ENCODE peak calls at places on chromosomes 7 and 10, in six cellular contexts. P is IMR-90, U is mesendoderm, X is neuronal stem cell, V is H9, Q is H1. B is an unnamed sample.

GRCh38 chr10:103895458-103896186 is 22.4 kb downstream of the STN1 start:
- DNase-seq in V (no peak), X (no peak), Q (no peak), U (no peak), P (peak), B (peak)

GRCh38 chr7:1546909-1547776 is 8.9 kb downstream of the TMEM184A start:
- DNase-seq in P (no peak), V (no peak), U (no peak), Q (no peak), X (no peak), B (peak)

GRCh38 chr7:116399808-116400207 is 99.7 kb upstream of the CAV2 start:
- DNase-seq in U (peak), V (no peak), Q (no peak), X (no peak), P (peak), B (peak)

GRCh38 chr10:119250641-119251314 is 43.4 kb downstream of the GRK5 start:
- DNase-seq in V (no peak), X (no peak), Q (no peak), U (peak), P (peak), B (peak)

GRCh38 chr7:155984609-155985405 is 172.5 kb upstream of the SHH start:
- DNase-seq in Q (no peak), P (no peak), U (no peak), V (peak), X (no peak), B (no peak)

GRCh38 chr7:85773116-85773783 is 586.4 kb upstream of the SEMA3D start:
- DNase-seq in X (no peak), V (no peak), P (peak), Q (no peak), U (no peak), B (peak)

GRCh38 chr7:150951521-150951920 is 26.6 kb downstream of the KCNH2 start:
- DNase-seq in P (no peak), Q (no peak), V (no peak), U (no peak), X (no peak), B (no peak)

GRCh38 chr7:125279956-125280355 is 350.3 kb upstream of the POT1 start:
- DNase-seq in P (no peak), X (no peak), U (peak), Q (no peak), V (no peak), B (no peak)

GRCh38 chr10:133419211-133419950 is 5.0 kb downstream of the SPRN start:
- DNase-seq in U (no peak), V (peak), X (no peak), Q (no peak), P (no peak), B (no peak)

GRCh38 chr7:28083159-28083997 is 97.2 kb downstream of the JAZF1 start:
- DNase-seq in Q (no peak), P (peak), U (no peak), V (no peak), X (no peak), B (peak)

GRCh38 chr7:128863433-128863989 is 855 bp downstream of the ATP6V1F start:
- DNase-seq in P (peak), V (peak), Q (no peak), X (peak), U (peak), B (peak)

GRCh38 chr10:77187376-77187999 is 450.1 kb downstream of the KCNMA1 start:
- DNase-seq in P (no peak), V (no peak), Q (no peak), U (peak), X (no peak), B (peak)

GRCh38 chr10:6130851-6131470 is 42.1 kb downstream of the RBM17 start:
- DNase-seq in Q (no peak), U (no peak), V (no peak), P (no peak), X (no peak), B (no peak)

GRCh38 chr7:151665363-151665762 is 145.7 kb upstream of the RHEB start:
- DNase-seq in P (peak), U (no peak), X (no peak), V (no peak), Q (no peak), B (peak)

GRCh38 chr7:90958669-90959068 is 305.6 kb upstream of the FZD1 start:
- DNase-seq in U (no peak), P (peak), V (no peak), X (no peak), Q (no peak), B (peak)

GRCh38 chr10:13183625-13184024 is 22.3 kb downstream of the MCM10 start:
- DNase-seq in U (no peak), Q (no peak), P (no peak), X (no peak), V (no peak), B (no peak)

GRCh38 chr10:46227571-46228075 is 59.2 kb upstream of the ANTXRL start:
- DNase-seq in P (no peak), Q (no peak), U (no peak), X (no peak), V (no peak), B (no peak)

GRCh38 chr10:29266641-29267040 is 22.2 kb upstream of the LYZL1 start:
- DNase-seq in V (peak), Q (no peak), P (no peak), X (peak), U (peak), B (no peak)

GRCh38 chr7:93923946-93924345 is 2.4 kb downstream of the GNG11 start:
- DNase-seq in U (no peak), V (no peak), P (peak), Q (no peak), X (no peak), B (peak)

GRCh38 chr10:112956631-112957350 is 6.7 kb downstream of the TCF7L2 start:
- DNase-seq in Q (no peak), X (no peak), P (no peak), V (peak), U (no peak), B (peak)

GRCh38 chr10:19947656-19948055 is 131.4 kb downstream of the PLXDC2 start:
- DNase-seq in U (no peak), Q (no peak), P (no peak), V (no peak), X (no peak), B (no peak)

GRCh38 chr10:75398630-75399460 is 2.7 kb downstream of the ZNF503 start:
- DNase-seq in U (peak), P (no peak), Q (no peak), V (peak), X (peak), B (peak)

GRCh38 chr7:36036590-36036989 is 116.5 kb upstream of the EEPD1 start:
- DNase-seq in Q (no peak), V (no peak), U (peak), X (no peak), P (no peak), B (peak)

GRCh38 chr7:13989138-13989943 is at the start of gene ETV1:
- DNase-seq in X (peak), P (peak), Q (peak), V (peak), U (peak), B (peak)

GRCh38 chr10:75201793-75202307 is 8.7 kb upstream of the VDAC2 start:
- DNase-seq in V (no peak), X (no peak), U (no peak), Q (no peak), P (no peak), B (no peak)

GRCh38 chr7:143492043-143492471 is 14.4 kb downstream of the TAS2R41 start:
- DNase-seq in P (peak), Q (no peak), V (no peak), X (no peak), U (peak), B (peak)

GRCh38 chr10:117920956-117921355 is 125.8 kb downstream of the RAB11FIP2 start:
- DNase-seq in X (no peak), U (no peak), V (no peak), P (no peak), Q (no peak), B (no peak)

GRCh38 chr7:128879939-128880746 is 17.5 kb downstream of the ATP6V1F start:
- DNase-seq in Q (no peak), P (peak), X (peak), U (peak), V (peak), B (peak)

GRCh38 chr7:100469227-100470044 is 5.4 kb upstream of the SPACDR start:
- DNase-seq in U (peak), X (peak), P (peak), Q (no peak), V (peak), B (peak)

GRCh38 chr10:51297438-51297837 is 223.2 kb downstream of the PRKG1 start:
- DNase-seq in V (no peak), P (peak), Q (no peak), U (no peak), X (no peak), B (peak)

GRCh38 chr7:36034020-36034419 is 119.0 kb upstream of the EEPD1 start:
- DNase-seq in P (peak), V (no peak), X (no peak), Q (no peak), U (peak), B (no peak)

GRCh38 chr10:75407296-75407715 is 5.7 kb upstream of the ZNF503 start:
- DNase-seq in X (peak), U (peak), Q (no peak), V (peak), P (no peak), B (no peak)

GRCh38 chr7:106313456-106313891 is 28.7 kb upstream of the NAMPT start:
- DNase-seq in X (no peak), V (no peak), U (no peak), P (peak), Q (no peak), B (peak)

GRCh38 chr7:137578541-137578940 is 235.0 kb upstream of the PTN start:
- DNase-seq in V (no peak), P (no peak), Q (no peak), X (no peak), U (no peak), B (no peak)

GRCh38 chr10:14476641-14477407 is 146.1 kb upstream of the FRMD4A start:
- DNase-seq in V (no peak), X (no peak), U (peak), P (peak), Q (no peak), B (no peak)

GRCh38 chr7:48087349-48087748 is 1.7 kb upstream of the UPP1 start:
- DNase-seq in Q (no peak), X (no peak), V (no peak), U (peak), P (peak), B (peak)

GRCh38 chr7:48090095-48090805 is 1.2 kb downstream of the UPP1 start:
- DNase-seq in V (peak), Q (no peak), U (peak), P (peak), X (peak), B (peak)

GRCh38 chr7:48085942-48086341 is 3.1 kb upstream of the UPP1 start:
- DNase-seq in V (no peak), P (no peak), U (no peak), X (no peak), Q (no peak), B (no peak)

GRCh38 chr7:48089415-48089975 is 430 bp downstream of the UPP1 start:
- DNase-seq in X (no peak), U (peak), P (no peak), V (peak), Q (no peak), B (no peak)

DNA sequence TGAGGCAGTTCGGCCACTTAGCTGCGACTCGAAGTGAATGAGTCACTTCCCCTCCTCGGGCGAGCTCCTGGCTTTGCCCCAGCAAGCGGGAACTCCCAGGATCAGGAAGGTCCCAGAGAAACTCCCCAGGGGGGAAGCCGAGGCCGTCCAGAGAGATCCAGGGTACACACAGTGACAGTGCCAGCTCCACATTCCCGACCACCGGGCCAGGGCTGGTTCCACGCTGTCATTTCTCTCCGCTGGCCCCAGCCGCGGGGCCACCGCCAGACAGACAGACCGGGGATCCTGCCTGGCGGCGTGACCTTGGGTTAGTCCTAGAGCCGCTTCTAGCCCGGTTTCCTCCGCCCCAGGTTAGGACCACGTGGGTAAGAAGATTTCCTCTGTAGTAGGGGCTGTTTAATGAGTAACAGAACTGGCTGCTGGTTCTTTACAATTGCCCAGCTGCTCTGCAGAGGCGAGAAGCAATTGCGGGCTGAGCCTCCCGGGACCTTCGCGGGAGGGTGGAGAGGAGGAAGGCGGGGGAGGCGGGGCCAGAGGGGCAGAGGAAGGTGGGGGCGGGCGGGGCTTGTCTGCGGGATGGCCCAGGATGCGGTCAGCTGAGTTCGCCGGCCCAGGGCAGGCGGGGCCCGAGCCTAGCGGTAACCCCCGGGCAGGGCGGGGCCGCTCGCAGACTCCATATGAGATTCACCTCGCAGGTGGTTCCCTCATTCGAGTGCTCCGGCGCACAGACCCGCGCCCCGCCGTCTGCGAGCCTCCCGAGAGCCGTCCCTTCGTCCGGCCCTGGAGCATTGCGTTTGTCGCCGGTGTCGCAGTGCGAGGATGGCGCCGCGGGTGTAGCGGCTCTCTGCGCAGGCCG is at the start of gene UPP1:
- DNase-seq in Q (no peak), P (peak), U (peak), X (peak), V (peak), B (peak)
- H2BK5ac ChIP-seq in Q (peak), P (peak), U (peak), X (peak), V (no peak), B (peak)

DNA sequence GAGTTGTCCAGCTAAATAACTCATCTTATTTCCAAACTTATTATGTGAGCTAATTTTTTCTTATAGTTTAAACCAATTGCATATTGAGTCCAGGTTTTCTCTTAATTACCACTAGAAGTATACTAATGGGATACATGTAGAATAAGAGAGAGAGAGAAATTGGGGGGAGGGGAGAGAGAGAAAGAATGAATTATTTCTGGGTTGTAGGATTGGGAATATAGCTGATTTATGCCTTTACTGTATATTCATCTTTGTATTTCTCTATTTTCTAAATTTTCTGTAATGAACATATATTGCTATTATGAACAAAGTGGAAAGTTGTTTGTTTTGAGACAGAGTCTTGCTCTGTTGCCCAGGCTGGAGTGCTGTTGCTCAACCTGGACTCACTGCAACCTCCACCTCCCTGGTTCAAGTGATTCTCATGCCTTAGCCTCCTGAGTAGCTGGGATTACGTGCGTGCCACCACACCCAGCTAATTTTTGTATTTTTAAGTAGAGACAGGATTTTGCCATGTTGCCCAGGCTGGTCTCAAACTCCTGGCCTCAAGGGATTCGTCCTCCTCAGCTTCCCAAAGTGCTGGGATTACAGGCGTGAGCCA is 26.1 kb upstream of the ITGB1 start:
- DNase-seq in V (no peak), P (no peak), U (no peak), Q (no peak), X (no peak), B (no peak)
- H2BK5ac ChIP-seq in V (no peak), P (peak), U (peak), Q (no peak), X (no peak), B (peak)

DNA sequence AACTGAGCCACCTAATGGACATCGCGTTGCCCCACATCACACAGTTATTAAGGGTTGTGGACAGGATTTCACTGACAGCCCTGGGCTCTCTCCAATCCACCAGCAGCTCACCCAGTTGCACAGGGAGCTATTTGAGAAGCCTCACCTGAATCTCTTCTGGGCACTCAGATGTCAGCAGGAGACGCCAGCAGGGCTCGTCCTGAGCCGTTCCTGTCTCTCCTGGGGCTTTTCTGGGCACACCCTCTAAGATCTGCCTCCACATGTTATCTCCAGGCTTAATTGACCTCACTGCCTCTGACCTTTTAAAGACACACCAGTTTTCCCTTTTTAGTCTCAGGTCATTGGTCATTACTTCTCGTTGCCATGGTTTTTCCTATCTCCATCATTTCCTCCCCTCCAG is 63.0 kb downstream of the GRID1 start:
- DNase-seq in V (peak), P (no peak), X (no peak), Q (no peak), U (no peak), B (no peak)
- H2BK5ac ChIP-seq in V (no peak), P (no peak), X (no peak), Q (no peak), U (no peak), B (no peak)

DNA sequence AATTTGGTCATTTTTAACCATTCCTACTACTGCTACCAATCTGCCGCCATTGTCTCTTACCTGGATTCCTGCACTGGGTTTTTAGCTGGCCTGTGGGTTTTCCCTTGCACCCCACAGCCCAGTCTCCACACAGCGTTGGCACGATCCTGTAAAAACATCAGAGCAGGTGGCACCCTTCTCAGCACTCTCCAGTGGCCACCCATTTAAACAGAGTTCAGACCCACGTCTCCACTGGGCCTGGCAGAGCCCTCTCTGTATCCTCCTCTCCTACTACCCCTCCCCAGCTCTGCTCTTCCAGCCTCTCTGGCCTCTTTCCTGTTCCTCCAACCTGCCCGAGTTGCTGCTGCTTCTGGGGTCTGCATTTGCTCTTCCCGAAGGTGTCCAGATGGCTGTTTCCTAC is 259.4 kb downstream of the SDK1 start:
- DNase-seq in X (no peak), V (no peak), Q (no peak), U (no peak), P (no peak), B (no peak)
- H2BK5ac ChIP-seq in X (no peak), V (no peak), Q (no peak), U (no peak), P (no peak), B (no peak)

DNA sequence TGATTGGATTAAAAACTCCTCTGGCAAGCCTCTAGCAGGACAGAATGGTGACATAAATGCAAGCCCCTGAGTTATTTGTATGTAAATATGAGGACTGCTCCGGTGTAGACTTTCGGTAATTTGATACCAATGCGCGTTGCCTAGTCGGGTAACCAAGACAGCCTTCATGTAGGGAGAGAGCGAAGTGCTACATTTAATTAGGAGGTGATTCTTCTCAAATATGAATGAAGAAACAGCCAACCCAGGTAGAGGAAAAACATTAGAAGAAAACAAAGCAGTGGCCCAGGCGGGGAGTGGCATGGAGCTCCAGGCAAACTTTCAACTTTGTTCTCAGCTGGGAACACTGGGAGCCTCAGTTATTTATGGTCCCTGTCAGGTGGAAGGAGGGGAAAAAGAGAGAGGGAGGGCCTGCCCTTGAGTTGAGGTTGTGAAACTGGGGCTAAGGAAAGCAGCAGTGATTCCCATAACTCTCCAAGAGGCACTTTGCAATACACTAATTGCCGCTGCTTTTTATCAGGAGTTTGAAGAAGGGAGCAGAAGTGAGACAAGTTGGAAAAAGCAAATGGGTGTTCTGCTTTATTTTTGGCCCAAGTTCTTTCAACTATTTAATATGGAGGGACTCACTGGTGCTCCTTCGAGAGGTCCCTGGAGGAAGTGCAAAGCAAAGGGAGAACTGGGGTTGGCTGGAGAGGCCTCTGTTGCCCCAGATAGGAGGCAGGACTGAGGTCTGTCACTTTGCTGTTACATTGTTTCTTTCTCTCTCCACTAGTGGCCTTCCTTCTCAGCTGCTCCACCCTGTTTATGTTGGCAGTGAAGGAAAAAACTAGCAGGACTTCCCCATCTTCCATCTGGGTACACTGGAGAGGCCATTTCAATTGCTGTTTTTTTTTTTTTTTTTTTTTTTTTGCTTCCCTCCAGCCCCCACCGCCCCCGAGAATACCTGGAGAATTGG is 234.6 kb upstream of the CCDC6 start:
- DNase-seq in P (peak), V (peak), Q (no peak), U (peak), X (peak), B (peak)
- H2BK5ac ChIP-seq in P (no peak), V (peak), Q (peak), U (no peak), X (no peak), B (no peak)

GRCh38 chr7:5696346-5697100 is 84.9 kb downstream of the RNF216 start:
- DNase-seq in V (no peak), U (no peak), P (no peak), X (no peak), Q (no peak), B (no peak)
- H2BK5ac ChIP-seq in V (no peak), U (no peak), P (peak), X (no peak), Q (peak), B (peak)

GRCh38 chr7:2838451-2838850 is 5.7 kb downstream of the GNA12 start:
- DNase-seq in P (no peak), U (no peak), V (no peak), Q (no peak), X (no peak), B (no peak)
- H2BK5ac ChIP-seq in P (no peak), U (no peak), V (no peak), Q (no peak), X (no peak), B (no peak)

GRCh38 chr10:97292862-97293198 is 393 bp upstream of the ARHGAP19 start:
- DNase-seq in P (no peak), U (no peak), X (no peak), V (no peak), Q (no peak), B (no peak)
- H2BK5ac ChIP-seq in P (no peak), U (no peak), X (no peak), V (no peak), Q (no peak), B (no peak)